ENCODE peak calls at places on chromosomes 6 and 20, in six cellular contexts. One of them, this sample, is unnamed.

GRCh38 chr20:50533061-50533460 is 22.9 kb downstream of the PTPN1 start:
- DNase-seq in fibroblast of the aortic adventitia: no peak
- DNase-seq in body of pancreas: no peak
- DNase-seq in H9: no peak
- DNase-seq in cardiac fibroblast: no peak
- DNase-seq in vagina: no peak
- DNase-seq in this sample: no peak

GRCh38 chr20:15703171-15703911 is 869.9 kb downstream of the KIF16B start:
- DNase-seq in fibroblast of the aortic adventitia: peak; percentile 2
- DNase-seq in vagina: no peak
- DNase-seq in body of pancreas: no peak
- DNase-seq in cardiac fibroblast: no peak
- DNase-seq in H9: no peak
- DNase-seq in this sample: no peak

GRCh38 chr6:70299456-70299855 is 3.4 kb downstream of the COL9A1 start:
- DNase-seq in fibroblast of the aortic adventitia: peak; percentile 2
- DNase-seq in H9: no peak
- DNase-seq in vagina: no peak
- DNase-seq in body of pancreas: no peak
- DNase-seq in cardiac fibroblast: peak; percentile 12
- DNase-seq in this sample: peak; percentile 22

GRCh38 chr6:33343953-33344611 is 26.5 kb upstream of the ZBTB22 start:
- DNase-seq in fibroblast of the aortic adventitia: no peak
- DNase-seq in cardiac fibroblast: no peak
- DNase-seq in body of pancreas: no peak
- DNase-seq in H9: no peak
- DNase-seq in vagina: no peak
- DNase-seq in this sample: peak; percentile 58

GRCh38 chr6:159193923-159194322 is 24.7 kb downstream of the FNDC1 start:
- DNase-seq in H9: no peak
- DNase-seq in body of pancreas: no peak
- DNase-seq in fibroblast of the aortic adventitia: peak; percentile 55
- DNase-seq in vagina: no peak
- DNase-seq in cardiac fibroblast: peak; percentile 48
- DNase-seq in this sample: no peak

GRCh38 chr6:108117427-108118358 is 43.2 kb upstream of the OSTM1 start:
- DNase-seq in cardiac fibroblast: peak; percentile 28
- DNase-seq in vagina: no peak
- DNase-seq in fibroblast of the aortic adventitia: peak; percentile 36
- DNase-seq in H9: peak; percentile 71
- DNase-seq in body of pancreas: peak; percentile 35
- DNase-seq in this sample: peak; percentile 39

GRCh38 chr6:119966484-119966883 is 616.9 kb upstream of the MAN1A1 start:
- DNase-seq in cardiac fibroblast: no peak
- DNase-seq in body of pancreas: no peak
- DNase-seq in H9: peak; percentile 78
- DNase-seq in vagina: no peak
- DNase-seq in fibroblast of the aortic adventitia: no peak
- DNase-seq in this sample: peak; percentile 45

GRCh38 chr6:159213401-159213800 is 44.2 kb downstream of the FNDC1 start:
- DNase-seq in fibroblast of the aortic adventitia: peak; percentile 21
- DNase-seq in vagina: no peak
- DNase-seq in H9: no peak
- DNase-seq in cardiac fibroblast: peak; percentile 6
- DNase-seq in body of pancreas: no peak
- DNase-seq in this sample: no peak

GRCh38 chr20:21173496-21174025 is 47.7 kb downstream of the KIZ start:
- DNase-seq in cardiac fibroblast: peak; percentile 37
- DNase-seq in H9: no peak
- DNase-seq in fibroblast of the aortic adventitia: peak; percentile 46
- DNase-seq in body of pancreas: no peak
- DNase-seq in vagina: no peak
- DNase-seq in this sample: no peak

GRCh38 chr6:168314029-168314420 is 5.6 kb downstream of the DACT2 start:
- DNase-seq in cardiac fibroblast: no peak
- DNase-seq in body of pancreas: no peak
- DNase-seq in vagina: no peak
- DNase-seq in H9: no peak
- DNase-seq in fibroblast of the aortic adventitia: no peak
- DNase-seq in this sample: no peak

GRCh38 chr20:63568170-63568981 is 5.7 kb downstream of the HELZ2 start:
- DNase-seq in H9: no peak
- DNase-seq in fibroblast of the aortic adventitia: no peak
- DNase-seq in body of pancreas: no peak
- DNase-seq in cardiac fibroblast: no peak
- DNase-seq in vagina: no peak
- DNase-seq in this sample: no peak

GRCh38 chr6:137216106-137216505 is 3.1 kb downstream of the IFNGR1 start:
- DNase-seq in fibroblast of the aortic adventitia: no peak
- DNase-seq in H9: no peak
- DNase-seq in vagina: no peak
- DNase-seq in cardiac fibroblast: no peak
- DNase-seq in body of pancreas: no peak
- DNase-seq in this sample: no peak

GRCh38 chr6:110255356-110255755 is 75.1 kb downstream of the CDC40 start:
- DNase-seq in fibroblast of the aortic adventitia: peak; percentile 30
- DNase-seq in vagina: no peak
- DNase-seq in cardiac fibroblast: peak; percentile 47
- DNase-seq in H9: peak; percentile 70
- DNase-seq in body of pancreas: peak; percentile 10
- DNase-seq in this sample: peak; percentile 34
- TF ChIP-seq CTCF in fibroblast of the aortic adventitia: no peak
- TF ChIP-seq CTCF in vagina: no peak
- TF ChIP-seq CTCF in cardiac fibroblast: no peak
- TF ChIP-seq CTCF in H9: no peak
- TF ChIP-seq CTCF in body of pancreas: no peak
- TF ChIP-seq CTCF in this sample: no peak

GRCh38 chr6:169751242-169752073 is at the start of the genes DYNLT2 and ERMARD:
- DNase-seq in H9: peak; percentile 95
- DNase-seq in vagina: no peak
- DNase-seq in body of pancreas: peak; percentile 93
- DNase-seq in fibroblast of the aortic adventitia: peak; percentile 91
- DNase-seq in cardiac fibroblast: peak; percentile 95
- DNase-seq in this sample: peak; percentile 94
- TF ChIP-seq CTCF in H9: peak; percentile 16
- TF ChIP-seq CTCF in vagina: peak; percentile 51
- TF ChIP-seq CTCF in body of pancreas: peak; percentile 17
- TF ChIP-seq CTCF in fibroblast of the aortic adventitia: peak; percentile 40
- TF ChIP-seq CTCF in cardiac fibroblast: peak; percentile 29
- TF ChIP-seq CTCF in this sample: no peak

DNA sequence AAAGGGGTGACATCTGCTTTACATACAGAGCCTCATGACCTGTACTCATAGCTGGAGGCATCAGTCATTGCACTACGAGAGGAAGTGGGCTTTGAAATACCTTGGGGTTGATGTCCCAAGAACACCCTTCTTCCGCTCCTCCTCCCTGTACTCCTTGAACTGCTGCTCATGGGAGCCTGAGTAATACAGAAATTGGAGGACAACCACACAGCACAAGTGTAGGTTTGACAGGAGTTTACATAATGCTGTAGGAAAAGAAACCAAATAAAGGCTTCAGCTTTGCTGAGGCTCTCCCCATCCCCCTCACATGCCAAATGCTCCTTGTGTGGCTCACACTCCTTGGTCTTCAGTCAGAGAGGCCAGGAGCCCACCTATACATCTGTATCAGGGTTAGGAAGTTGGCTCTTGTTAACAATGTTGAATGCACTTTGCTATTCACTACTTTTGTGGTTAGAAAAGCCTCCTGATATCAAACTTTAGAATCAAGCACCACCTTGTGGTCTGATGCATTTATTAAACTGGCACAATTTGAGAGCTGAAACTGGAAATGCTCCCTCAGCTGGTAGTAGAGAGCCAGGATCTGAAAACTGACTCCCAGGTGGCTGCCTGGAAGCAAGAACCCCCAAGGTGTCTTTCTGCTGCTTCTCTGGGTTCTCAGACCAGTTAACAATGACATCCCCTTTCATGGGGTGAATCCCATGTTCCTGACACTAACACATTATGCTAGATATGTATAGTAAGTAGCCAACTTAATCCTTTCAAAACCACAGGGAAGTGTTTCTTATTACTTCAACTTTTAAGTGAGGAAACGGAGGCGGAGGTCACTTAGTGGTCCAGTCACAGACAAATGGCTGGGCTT is 56.2 kb upstream of the EDN1 start:
- DNase-seq in fibroblast of the aortic adventitia: peak; percentile 88
- DNase-seq in vagina: no peak
- DNase-seq in body of pancreas: peak; percentile 48
- DNase-seq in cardiac fibroblast: peak; percentile 84
- DNase-seq in H9: peak; percentile 39
- DNase-seq in this sample: peak; percentile 62
- TF ChIP-seq CTCF in fibroblast of the aortic adventitia: peak; percentile 83
- TF ChIP-seq CTCF in vagina: peak; percentile 75
- TF ChIP-seq CTCF in body of pancreas: peak; percentile 55
- TF ChIP-seq CTCF in cardiac fibroblast: peak; percentile 80
- TF ChIP-seq CTCF in H9: peak; percentile 67
- TF ChIP-seq CTCF in this sample: peak; percentile 72

GRCh38 chr6:129893513-129894098 is 32.5 kb upstream of the TMEM244 start:
- DNase-seq in vagina: no peak
- DNase-seq in body of pancreas: no peak
- DNase-seq in H9: no peak
- DNase-seq in fibroblast of the aortic adventitia: peak; percentile 66
- DNase-seq in cardiac fibroblast: peak; percentile 61
- DNase-seq in this sample: no peak
- TF ChIP-seq CTCF in vagina: no peak
- TF ChIP-seq CTCF in body of pancreas: peak; percentile 33
- TF ChIP-seq CTCF in H9: peak; percentile 50
- TF ChIP-seq CTCF in fibroblast of the aortic adventitia: peak; percentile 43
- TF ChIP-seq CTCF in cardiac fibroblast: peak; percentile 32
- TF ChIP-seq CTCF in this sample: peak; percentile 48

GRCh38 chr6:5665173-5665572 is 341.6 kb downstream of the NRN1 start:
- DNase-seq in body of pancreas: no peak
- DNase-seq in H9: no peak
- DNase-seq in fibroblast of the aortic adventitia: no peak
- DNase-seq in cardiac fibroblast: no peak
- DNase-seq in vagina: no peak
- DNase-seq in this sample: peak; percentile 36
- TF ChIP-seq CTCF in body of pancreas: no peak
- TF ChIP-seq CTCF in H9: no peak
- TF ChIP-seq CTCF in fibroblast of the aortic adventitia: no peak
- TF ChIP-seq CTCF in cardiac fibroblast: no peak
- TF ChIP-seq CTCF in vagina: no peak
- TF ChIP-seq CTCF in this sample: no peak

GRCh38 chr20:59515013-59515905 is 89.1 kb upstream of the PHACTR3 start:
- DNase-seq in vagina: no peak
- DNase-seq in cardiac fibroblast: peak; percentile 59
- DNase-seq in fibroblast of the aortic adventitia: peak; percentile 36
- DNase-seq in H9: peak; percentile 87
- DNase-seq in body of pancreas: peak; percentile 72
- DNase-seq in this sample: no peak

GRCh38 chr20:59515906-59516209 is 88.5 kb upstream of the PHACTR3 start:
- DNase-seq in body of pancreas: no peak
- DNase-seq in vagina: no peak
- DNase-seq in fibroblast of the aortic adventitia: no peak
- DNase-seq in cardiac fibroblast: no peak
- DNase-seq in H9: no peak
- DNase-seq in this sample: no peak

GRCh38 chr20:59518881-59519706 is 85.2 kb upstream of the PHACTR3 start:
- DNase-seq in cardiac fibroblast: peak; percentile 63
- DNase-seq in H9: peak; percentile 82
- DNase-seq in body of pancreas: peak; percentile 60
- DNase-seq in fibroblast of the aortic adventitia: peak; percentile 51
- DNase-seq in vagina: no peak
- DNase-seq in this sample: peak; percentile 28

GRCh38 chr20:59520814-59521213 is 83.5 kb upstream of the PHACTR3 start:
- DNase-seq in body of pancreas: no peak
- DNase-seq in fibroblast of the aortic adventitia: no peak
- DNase-seq in H9: no peak
- DNase-seq in vagina: no peak
- DNase-seq in cardiac fibroblast: no peak
- DNase-seq in this sample: no peak

GRCh38 chr20:59519707-59520014 is 84.7 kb upstream of the PHACTR3 start:
- DNase-seq in fibroblast of the aortic adventitia: no peak
- DNase-seq in vagina: no peak
- DNase-seq in body of pancreas: no peak
- DNase-seq in cardiac fibroblast: no peak
- DNase-seq in H9: no peak
- DNase-seq in this sample: no peak
- TF ChIP-seq CTCF in fibroblast of the aortic adventitia: no peak
- TF ChIP-seq CTCF in vagina: no peak
- TF ChIP-seq CTCF in body of pancreas: peak; percentile 21
- TF ChIP-seq CTCF in cardiac fibroblast: no peak
- TF ChIP-seq CTCF in H9: peak; percentile 6
- TF ChIP-seq CTCF in this sample: peak; percentile 40

DNA sequence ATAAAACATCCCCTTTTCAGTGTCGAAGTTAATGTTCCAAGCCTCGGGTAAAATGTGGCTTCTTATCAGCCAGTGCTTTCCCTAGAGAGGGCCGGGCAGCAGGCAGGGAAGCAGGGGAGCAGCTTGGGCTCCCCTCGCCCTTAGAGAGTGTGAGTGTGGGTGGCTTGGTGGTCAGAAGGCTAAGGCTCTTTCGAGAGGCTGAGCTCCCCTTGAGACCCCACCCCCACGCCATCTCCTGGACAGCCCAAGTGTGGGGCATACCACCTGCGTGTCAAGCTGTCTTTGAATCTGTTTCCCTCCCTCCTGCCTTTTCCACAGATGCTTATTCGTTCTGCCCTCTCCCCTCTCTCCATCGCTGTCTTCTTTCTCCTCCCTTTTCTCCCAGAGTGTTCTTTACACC is 95.1 kb upstream of the FOXP4 start:
- DNase-seq in cardiac fibroblast: no peak
- DNase-seq in H9: no peak
- DNase-seq in vagina: no peak
- DNase-seq in body of pancreas: no peak
- DNase-seq in fibroblast of the aortic adventitia: no peak
- DNase-seq in this sample: no peak
- TF ChIP-seq CTCF in cardiac fibroblast: peak; percentile 6
- TF ChIP-seq CTCF in H9: peak; percentile 49
- TF ChIP-seq CTCF in vagina: no peak
- TF ChIP-seq CTCF in body of pancreas: no peak
- TF ChIP-seq CTCF in fibroblast of the aortic adventitia: peak; percentile 5
- TF ChIP-seq CTCF in this sample: no peak

GRCh38 chr6:25468881-25469280 is 183.1 kb upstream of the SCGN start:
- DNase-seq in fibroblast of the aortic adventitia: no peak
- DNase-seq in cardiac fibroblast: no peak
- DNase-seq in body of pancreas: no peak
- DNase-seq in H9: no peak
- DNase-seq in vagina: no peak
- DNase-seq in this sample: no peak

GRCh38 chr6:25476126-25476525 is 175.9 kb upstream of the SCGN start:
- DNase-seq in vagina: no peak
- DNase-seq in fibroblast of the aortic adventitia: peak; percentile 36
- DNase-seq in body of pancreas: no peak
- DNase-seq in H9: no peak
- DNase-seq in cardiac fibroblast: peak; percentile 51
- DNase-seq in this sample: no peak

GRCh38 chr6:25473447-25473846 is 178.6 kb upstream of the SCGN start:
- DNase-seq in cardiac fibroblast: no peak
- DNase-seq in vagina: no peak
- DNase-seq in fibroblast of the aortic adventitia: no peak
- DNase-seq in body of pancreas: no peak
- DNase-seq in H9: no peak
- DNase-seq in this sample: no peak

GRCh38 chr6:25469797-25470388 is 182.1 kb upstream of the SCGN start:
- DNase-seq in cardiac fibroblast: no peak
- DNase-seq in H9: no peak
- DNase-seq in vagina: no peak
- DNase-seq in fibroblast of the aortic adventitia: no peak
- DNase-seq in body of pancreas: no peak
- DNase-seq in this sample: no peak

GRCh38 chr6:25472314-25472713 is 179.7 kb upstream of the SCGN start:
- DNase-seq in cardiac fibroblast: no peak
- DNase-seq in H9: no peak
- DNase-seq in vagina: no peak
- DNase-seq in body of pancreas: no peak
- DNase-seq in fibroblast of the aortic adventitia: no peak
- DNase-seq in this sample: no peak
- TF ChIP-seq CTCF in cardiac fibroblast: peak; percentile 10
- TF ChIP-seq CTCF in H9: peak; percentile 49
- TF ChIP-seq CTCF in vagina: no peak
- TF ChIP-seq CTCF in body of pancreas: no peak
- TF ChIP-seq CTCF in fibroblast of the aortic adventitia: peak; percentile 30
- TF ChIP-seq CTCF in this sample: peak; percentile 45

This sample was measured in activated CD8-positive, alpha-beta T cell treated with anti-CD3 and anti-CD28 coated beads for 36 hours.